ENCODE peak calls at places on chromosomes 16 and 17, in seven cellular contexts. W is cardiac muscle cell, F is HCT116, U is NB4, Y is cardiac fibroblast, D is left ventricle myocardium inferior, O is progenitor cell of endocrine pancreas. G is an unnamed sample.

GRCh38 chr16:3173892-3174617 is 13.9 kb upstream of the OR1F1 start:
- DNase-seq in W (no peak), F (no peak), U (peak), Y (peak), D (no peak), O (no peak), G (peak)

GRCh38 chr17:1071103-1071825 is 74.3 kb downstream of the TIMM22 start:
- DNase-seq in W (no peak), F (no peak), U (no peak), Y (no peak), D (no peak), O (no peak), G (no peak)

GRCh38 chr17:40104570-40105471 is 4.4 kb upstream of the NR1D1 start:
- DNase-seq in W (no peak), F (no peak), U (peak), Y (no peak), D (peak), O (no peak), G (peak)

GRCh38 chr17:66302761-66303626 is 581 bp downstream of the PRKCA start:
- DNase-seq in W (peak), F (no peak), U (peak), Y (peak), D (peak), O (peak), G (peak)

GRCh38 chr16:85173981-85174751 is 61.9 kb upstream of the CIBAR2 start:
- DNase-seq in W (peak), F (peak), U (no peak), Y (peak), D (no peak), O (no peak), G (peak)

GRCh38 chr16:53912155-53912554 is 208.2 kb downstream of the FTO start:
- DNase-seq in W (no peak), F (no peak), U (no peak), Y (no peak), D (no peak), O (no peak), G (peak)

GRCh38 chr16:57092786-57093301 is 461 bp downstream of the CPNE2 start:
- DNase-seq in W (peak), F (no peak), U (peak), Y (peak), D (peak), O (peak), G (peak)

GRCh38 chr17:35715416-35715815 is 16.0 kb upstream of the RASL10B start:
- DNase-seq in W (no peak), F (no peak), U (no peak), Y (no peak), D (no peak), O (no peak), G (no peak)

GRCh38 chr17:63190821-63191220 is 224.8 kb downstream of the TANC2 start:
- DNase-seq in W (no peak), F (no peak), U (no peak), Y (no peak), D (no peak), O (no peak), G (no peak)

GRCh38 chr17:80519091-80519781 is 25.4 kb upstream of the RPTOR start:
- DNase-seq in W (no peak), F (no peak), U (no peak), Y (peak), D (no peak), O (no peak), G (no peak)

GRCh38 chr16:88759245-88759975 is 25.6 kb downstream of the PIEZO1 start:
- DNase-seq in W (peak), F (no peak), U (no peak), Y (no peak), D (no peak), O (no peak), G (no peak)

GRCh38 chr17:68292689-68293040 is 1.4 kb downstream of the ARSG start:
- DNase-seq in W (no peak), F (no peak), U (no peak), Y (no peak), D (no peak), O (no peak), G (no peak)

GRCh38 chr17:76529224-76529642 is 8.3 kb downstream of the CYGB start:
- DNase-seq in W (peak), F (no peak), U (peak), Y (peak), D (peak), O (no peak), G (peak)

GRCh38 chr17:57987582-57988300 is at the start of gene VEZF1:
- DNase-seq in W (peak), F (peak), U (peak), Y (peak), D (peak), O (peak), G (peak)

GRCh38 chr17:1197379-1197778 is 17.6 kb upstream of the ABR start:
- DNase-seq in W (peak), F (no peak), U (peak), Y (peak), D (no peak), O (no peak), G (no peak)

GRCh38 chr17:29710891-29711418 is 88.2 kb upstream of the CORO6 start:
- DNase-seq in W (peak), F (no peak), U (peak), Y (peak), D (no peak), O (no peak), G (peak)

GRCh38 chr17:42548070-42548837 is 4.5 kb upstream of the HSD17B1 start:
- DNase-seq in W (peak), F (no peak), U (no peak), Y (peak), D (peak), O (peak), G (peak)

GRCh38 chr16:49596699-49597291 is 223.2 kb downstream of the C16orf78 start:
- DNase-seq in W (peak), F (no peak), U (no peak), Y (no peak), D (no peak), O (no peak), G (no peak)

GRCh38 chr17:73455050-73455687 is 143.4 kb upstream of the CDC42EP4 start:
- DNase-seq in W (no peak), F (no peak), U (no peak), Y (no peak), D (no peak), O (no peak), G (no peak)

GRCh38 chr16:62041401-62041800 is 5.2 kb upstream of the CDH8 start:
- DNase-seq in W (peak), F (no peak), U (peak), Y (peak), D (no peak), O (peak), G (peak)

GRCh38 chr16:3046506-3047386 is at the start of gene MMP25:
- DNase-seq in W (no peak), F (no peak), U (peak), Y (no peak), D (no peak), O (no peak), G (no peak)

GRCh38 chr17:69637399-69638165 is 223.1 kb downstream of the MAP2K6 start:
- DNase-seq in W (no peak), F (no peak), U (no peak), Y (peak), D (no peak), O (no peak), G (no peak)

GRCh38 chr16:89373355-89374110 is 116.8 kb downstream of the ANKRD11 start:
- DNase-seq in W (peak), F (no peak), U (no peak), Y (peak), D (no peak), O (no peak), G (no peak)

GRCh38 chr17:30372755-30373154 is 6.0 kb upstream of the CPD start:
- DNase-seq in W (no peak), F (peak), U (no peak), Y (peak), D (no peak), O (no peak), G (peak)

GRCh38 chr17:60106377-60107059 is 27.8 kb upstream of the HEATR6 start:
- DNase-seq in W (peak), F (no peak), U (no peak), Y (peak), D (no peak), O (no peak), G (no peak)

GRCh38 chr17:15498107-15498506 is 30.7 kb upstream of the CDRT4 start:
- DNase-seq in W (peak), F (no peak), U (peak), Y (peak), D (no peak), O (no peak), G (no peak)

DNA sequence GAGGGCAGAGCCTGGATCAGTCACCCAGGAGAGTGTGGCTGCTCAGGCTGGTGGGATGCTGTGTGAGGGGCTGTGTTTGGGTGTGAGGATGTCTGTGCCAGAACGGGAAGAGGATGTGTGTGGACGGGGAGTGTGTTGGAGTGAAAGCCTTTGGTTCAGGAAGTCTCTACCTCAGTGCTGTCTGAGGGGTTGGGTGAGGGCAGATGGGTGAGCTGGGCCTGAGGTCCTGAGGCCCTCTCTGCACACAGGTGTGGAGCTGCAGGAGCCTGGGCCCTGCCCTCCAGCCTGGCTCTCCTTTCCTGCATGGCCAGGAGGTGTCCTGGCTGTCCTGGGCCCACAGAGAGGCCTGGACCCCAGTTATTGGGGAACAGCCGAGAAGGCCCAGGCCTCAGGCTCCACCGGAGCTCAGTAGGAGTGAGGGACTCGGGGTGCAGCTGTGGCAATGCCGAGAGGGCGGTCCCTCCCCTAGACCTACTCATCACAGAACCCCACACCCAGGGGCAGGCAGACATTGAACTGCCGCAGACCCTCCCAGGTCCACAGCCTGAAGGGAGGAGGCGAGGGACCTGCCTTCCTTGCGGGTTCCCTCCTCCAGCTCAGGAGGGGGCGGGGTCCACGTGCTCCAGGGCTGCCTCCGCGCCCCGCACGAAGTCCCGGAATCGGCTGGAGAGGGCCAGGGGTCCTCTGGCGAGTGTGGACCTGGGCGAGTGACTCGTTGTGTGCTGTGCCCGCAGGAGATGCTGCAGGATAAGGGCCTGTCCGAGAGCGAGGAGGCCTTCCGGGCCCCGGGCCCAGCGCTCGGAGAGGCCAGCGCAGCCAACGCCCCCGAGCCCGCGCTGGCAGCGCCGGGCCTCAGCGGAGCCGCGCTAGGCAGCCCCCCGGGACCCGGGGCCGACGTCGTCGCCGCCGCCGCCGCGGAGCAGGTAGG is 3.8 kb downstream of the TBX4 start:
- DNase-seq in W (no peak), F (no peak), U (no peak), Y (no peak), D (no peak), O (no peak), G (no peak)
- TF ChIP-seq CTCF in W (no peak), F (no peak), U (no peak), Y (no peak), D (no peak), O (no peak), G (no peak)

GRCh38 chr16:83887564-83887963 is 11.4 kb upstream of the MLYCD start:
- DNase-seq in W (no peak), F (no peak), U (no peak), Y (no peak), D (no peak), O (no peak), G (no peak)

GRCh38 chr16:83886199-83886971 is 12.5 kb upstream of the MLYCD start:
- DNase-seq in W (no peak), F (no peak), U (no peak), Y (no peak), D (no peak), O (no peak), G (no peak)

GRCh38 chr16:83888672-83889044 is 10.3 kb upstream of the MLYCD start:
- DNase-seq in W (peak), F (no peak), U (no peak), Y (no peak), D (no peak), O (no peak), G (no peak)

GRCh38 chr16:83890359-83890758 is 8.6 kb upstream of the MLYCD start:
- DNase-seq in W (no peak), F (no peak), U (no peak), Y (no peak), D (no peak), O (no peak), G (no peak)

GRCh38 chr16:83887088-83887487 is 11.8 kb upstream of the MLYCD start:
- DNase-seq in W (peak), F (peak), U (peak), Y (peak), D (no peak), O (no peak), G (peak)
- TF ChIP-seq CTCF in W (peak), F (peak), U (peak), Y (peak), D (no peak), O (peak), G (peak)

DNA sequence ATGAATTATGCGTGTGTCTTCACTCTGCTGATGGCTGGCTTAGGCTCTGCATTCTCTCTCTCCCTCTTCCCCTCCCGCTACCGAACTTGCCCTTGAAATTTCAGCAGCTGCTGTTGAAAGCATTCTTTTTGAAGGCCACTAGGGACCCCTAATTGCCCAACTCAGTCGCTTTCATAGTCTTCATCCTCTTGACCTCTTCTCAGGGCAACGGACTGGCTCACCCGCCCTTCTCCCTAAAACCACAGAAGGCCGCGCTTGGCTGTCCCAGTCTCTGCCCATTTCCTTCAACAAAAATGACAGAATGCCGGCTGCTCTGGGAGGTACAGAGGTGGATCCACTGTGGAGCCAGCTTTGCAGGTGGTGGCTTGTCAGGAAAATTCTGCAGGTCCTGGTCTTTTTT is 21.0 kb upstream of the FMNL1 start:
- DNase-seq in W (peak), F (no peak), U (peak), Y (peak), D (peak), O (no peak), G (peak)
- TF ChIP-seq CTCF in W (no peak), F (no peak), U (peak), Y (no peak), D (no peak), O (no peak), G (no peak)

GRCh38 chr16:77437859-77438258 is 3.0 kb upstream of the ADAMTS18 start:
- DNase-seq in W (peak), F (no peak), U (peak), Y (peak), D (no peak), O (no peak), G (no peak)
- TF ChIP-seq CTCF in W (peak), F (peak), U (no peak), Y (peak), D (peak), O (peak), G (no peak)

GRCh38 chr17:47978324-47978723 is 7.4 kb downstream of the CDK5RAP3 start:
- DNase-seq in W (peak), F (no peak), U (peak), Y (peak), D (peak), O (peak), G (peak)
- TF ChIP-seq CTCF in W (peak), F (peak), U (peak), Y (peak), D (peak), O (peak), G (peak)

GRCh38 chr16:68360547-68360946 is 49.7 kb downstream of the PRMT7 start:
- DNase-seq in W (no peak), F (no peak), U (no peak), Y (no peak), D (no peak), O (no peak), G (no peak)

GRCh38 chr16:68358951-68359350 is 48.1 kb downstream of the PRMT7 start:
- DNase-seq in W (no peak), F (no peak), U (no peak), Y (no peak), D (no peak), O (no peak), G (no peak)

GRCh38 chr16:68357923-68358322 is 47.1 kb downstream of the PRMT7 start:
- DNase-seq in W (no peak), F (no peak), U (no peak), Y (no peak), D (no peak), O (no peak), G (no peak)

GRCh38 chr16:68360971-68361370 is 50.2 kb downstream of the PRMT7 start:
- DNase-seq in W (no peak), F (no peak), U (no peak), Y (no peak), D (no peak), O (no peak), G (no peak)

GRCh38 chr16:68359398-68360191 is 48.8 kb downstream of the PRMT7 start:
- DNase-seq in W (no peak), F (no peak), U (no peak), Y (no peak), D (no peak), O (no peak), G (no peak)
- TF ChIP-seq CTCF in W (no peak), F (no peak), U (no peak), Y (no peak), D (no peak), O (no peak), G (no peak)

GRCh38 chr17:7502987-7503386 is 18.8 kb downstream of the POLR2A start:
- DNase-seq in W (no peak), F (no peak), U (no peak), Y (no peak), D (no peak), O (no peak), G (no peak)
- TF ChIP-seq CTCF in W (peak), F (peak), U (peak), Y (peak), D (no peak), O (peak), G (peak)